ENCODE peak calls at places on chromosomes 16 and 17, in ten cellular contexts. M, K, J, C, Q, A, G, U, H and Z are unnamed samples.

GRCh38 chr17:82984751-82985435 is 94.5 kb upstream of the METRNL start:
- DNase-seq in M (no peak), K (peak; percentile 22), J (no peak), C (no peak), Q (no peak), A (no peak), G (peak; percentile 29), U (no peak), H (no peak), Z (no peak)

GRCh38 chr16:24273511-24273910 is 17.4 kb downstream of the CACNG3 start:
- DNase-seq in M (no peak), K (peak; percentile 49), J (no peak), C (peak; percentile 10), Q (no peak), A (peak; percentile 7), G (no peak), U (no peak), H (no peak), Z (no peak)

GRCh38 chr17:65366102-65366844 is 195.2 kb downstream of the AXIN2 start:
- DNase-seq in M (peak; percentile 29), K (no peak), J (no peak), C (no peak), Q (no peak), A (no peak), G (no peak), U (no peak), H (no peak), Z (no peak)

GRCh38 chr16:54418903-54419302 is 132.3 kb upstream of the IRX3 start:
- DNase-seq in M (no peak), K (no peak), J (no peak), C (no peak), Q (no peak), A (no peak), G (no peak), U (no peak), H (no peak), Z (no peak)

GRCh38 chr16:81553814-81554675 is 109.4 kb downstream of the CMIP start:
- DNase-seq in M (no peak), K (no peak), J (no peak), C (no peak), Q (peak; percentile 22), A (no peak), G (peak; percentile 37), U (no peak), H (no peak), Z (no peak)

GRCh38 chr16:27317320-27317719 is 3.5 kb downstream of the IL4R start:
- DNase-seq in M (no peak), K (no peak), J (no peak), C (no peak), Q (peak; percentile 70), A (no peak), G (peak; percentile 55), U (no peak), H (no peak), Z (no peak)

GRCh38 chr16:89504061-89504460 is 4.1 kb upstream of the SPG7 start:
- DNase-seq in M (no peak), K (no peak), J (no peak), C (no peak), Q (no peak), A (no peak), G (no peak), U (no peak), H (no peak), Z (no peak)

GRCh38 chr16:89123001-89123830 is 29.6 kb downstream of the ACSF3 start:
- DNase-seq in M (no peak), K (peak; percentile 3), J (no peak), C (no peak), Q (peak; percentile 61), A (peak; percentile 28), G (no peak), U (no peak), H (no peak), Z (no peak)

GRCh38 chr17:74514632-74515035 is 16.6 kb downstream of the CD300LB start:
- DNase-seq in M (peak; percentile 24), K (no peak), J (peak; percentile 64), C (peak; percentile 43), Q (no peak), A (no peak), G (no peak), U (no peak), H (no peak), Z (no peak)

GRCh38 chr17:79810138-79811027 is 13.5 kb upstream of the CBX8 start:
- DNase-seq in M (peak; percentile 46), K (peak; percentile 74), J (peak; percentile 91), C (peak; percentile 92), Q (peak; percentile 89), A (peak; percentile 83), G (peak; percentile 91), U (no peak), H (peak; percentile 47), Z (peak; percentile 78)

GRCh38 chr16:56927471-56927870 is 4.5 kb upstream of the HERPUD1 start:
- DNase-seq in M (no peak), K (no peak), J (no peak), C (no peak), Q (no peak), A (no peak), G (no peak), U (no peak), H (no peak), Z (no peak)

GRCh38 chr16:67164599-67165061 is at the start of gene HSF4:
- DNase-seq in M (no peak), K (no peak), J (no peak), C (no peak), Q (peak; percentile 84), A (peak; percentile 72), G (no peak), U (no peak), H (no peak), Z (no peak)

GRCh38 chr17:76107507-76107906 is 3.9 kb upstream of the EXOC7 start:
- DNase-seq in M (no peak), K (no peak), J (no peak), C (no peak), Q (no peak), A (peak; percentile 35), G (peak; percentile 21), U (no peak), H (no peak), Z (no peak)

GRCh38 chr16:84374160-84374489 is 5.8 kb downstream of the ATP2C2 start:
- DNase-seq in M (no peak), K (peak; percentile 55), J (no peak), C (no peak), Q (no peak), A (no peak), G (no peak), U (no peak), H (no peak), Z (no peak)

GRCh38 chr17:77444653-77445029 is 303.9 kb downstream of the SEC14L1 start:
- DNase-seq in M (no peak), K (no peak), J (no peak), C (no peak), Q (no peak), A (no peak), G (no peak), U (peak; percentile 81), H (no peak), Z (no peak)

GRCh38 chr17:50218071-50218759 is 16.8 kb upstream of the COL1A1 start:
- DNase-seq in M (no peak), K (no peak), J (no peak), C (no peak), Q (no peak), A (no peak), G (no peak), U (no peak), H (no peak), Z (no peak)

GRCh38 chr17:4827399-4827798 is 5.7 kb upstream of the MINK1 start:
- DNase-seq in M (no peak), K (no peak), J (no peak), C (no peak), Q (no peak), A (no peak), G (no peak), U (no peak), H (no peak), Z (no peak)

GRCh38 chr17:80925668-80926067 is 66.0 kb upstream of the CHMP6 start:
- DNase-seq in M (no peak), K (no peak), J (no peak), C (no peak), Q (peak; percentile 59), A (no peak), G (no peak), U (no peak), H (no peak), Z (no peak)

GRCh38 chr17:83012873-83013778 is 66.3 kb upstream of the METRNL start:
- DNase-seq in M (no peak), K (peak; percentile 11), J (no peak), C (no peak), Q (no peak), A (no peak), G (no peak), U (no peak), H (no peak), Z (no peak)

GRCh38 chr17:48760411-48760810 is 31.9 kb upstream of the HOXB13 start:
- DNase-seq in M (no peak), K (no peak), J (no peak), C (no peak), Q (no peak), A (no peak), G (no peak), U (no peak), H (no peak), Z (no peak)

GRCh38 chr16:1707193-1707790 is 1.3 kb downstream of the MAPK8IP3 start:
- DNase-seq in M (no peak), K (no peak), J (no peak), C (no peak), Q (peak; percentile 70), A (peak; percentile 30), G (peak; percentile 41), U (no peak), H (no peak), Z (no peak)

GRCh38 chr17:60615840-60616239 is 15.8 kb downstream of the PPM1D start:
- DNase-seq in M (no peak), K (no peak), J (no peak), C (no peak), Q (no peak), A (no peak), G (no peak), U (no peak), H (no peak), Z (no peak)

GRCh38 chr16:16147316-16147999 is 75.8 kb downstream of the ABCC6 start:
- DNase-seq in M (no peak), K (no peak), J (no peak), C (no peak), Q (no peak), A (no peak), G (no peak), U (no peak), H (no peak), Z (no peak)

GRCh38 chr17:39926588-39927100 is 757 bp downstream of the ORMDL3 start:
- DNase-seq in M (peak; percentile 21), K (peak; percentile 30), J (no peak), C (peak; percentile 62), Q (peak; percentile 89), A (peak; percentile 27), G (peak; percentile 92), U (no peak), H (no peak), Z (peak; percentile 50)

GRCh38 chr16:72886366-72886974 is 161.5 kb downstream of the ZFHX3 start:
- DNase-seq in M (no peak), K (no peak), J (no peak), C (no peak), Q (no peak), A (no peak), G (no peak), U (no peak), H (no peak), Z (no peak)

GRCh38 chr16:14309906-14310305 is 238.8 kb downstream of the MRTFB start:
- DNase-seq in M (no peak), K (no peak), J (no peak), C (peak; percentile 74), Q (peak; percentile 33), A (no peak), G (no peak), U (no peak), H (no peak), Z (no peak)

GRCh38 chr17:40060887-40061480 is 1.8 kb upstream of the THRA start:
- DNase-seq in M (no peak), K (no peak), J (no peak), C (no peak), Q (peak; percentile 64), A (no peak), G (no peak), U (no peak), H (no peak), Z (no peak)

GRCh38 chr17:46876353-46876887 is 25.0 kb downstream of the WNT9B start:
- DNase-seq in M (no peak), K (peak; percentile 20), J (no peak), C (no peak), Q (peak; percentile 74), A (no peak), G (peak; percentile 22), U (no peak), H (no peak), Z (no peak)